ENCODE peak calls at places on chromosomes 1 and 21, in five cellular contexts. I is Kasumi-1, D is Daoy, M is NCI-H524 treated with DMSO at 0.1 percent for 48 hours, X is NCI-H1417 treated with DMSO at 0.1 percent for 48 hours. R is an unnamed sample.

GRCh38 chr1:41239988-41240610 is 2.0 kb downstream of the SCMH1 start:
- DNase-seq in M (no peak), I (peak; percentile 69), D (no peak), X (no peak), R (no peak)

GRCh38 chr1:30914931-30915330 is 6.4 kb upstream of the SDC3 start:
- DNase-seq in M (no peak), D (no peak), I (no peak), X (no peak), R (no peak)

GRCh38 chr1:106568161-106568560 is 488.3 kb upstream of the PRMT6 start:
- DNase-seq in M (no peak), I (no peak), X (no peak), D (no peak), R (no peak)

GRCh38 chr1:29309621-29310020 is 73.3 kb downstream of the PTPRU start:
- DNase-seq in I (no peak), D (no peak), X (no peak), M (no peak), R (no peak)

GRCh38 chr1:166133857-166134256 is 32.9 kb downstream of the FAM78B start:
- DNase-seq in I (no peak), X (no peak), D (no peak), M (no peak), R (no peak)

GRCh38 chr1:55443175-55443933 is 228.2 kb upstream of the USP24 start:
- DNase-seq in X (no peak), I (no peak), D (peak; percentile 80), M (peak; percentile 90), R (no peak)

GRCh38 chr1:42777860-42778259 is 6.9 kb upstream of the TMEM269 start:
- DNase-seq in I (peak; percentile 72), X (no peak), M (peak; percentile 30), D (peak; percentile 19), R (no peak)

GRCh38 chr21:17512245-17513213 is at the start of gene CXADR:
- DNase-seq in M (peak; percentile 50), D (peak; percentile 78), X (peak; percentile 62), I (peak; percentile 46), R (peak; percentile 98)

GRCh38 chr1:230822092-230822581 is 46.2 kb downstream of the C1orf198 start:
- DNase-seq in X (no peak), I (no peak), M (no peak), D (peak; percentile 26), R (no peak)

GRCh38 chr21:16468191-16468590 is 738.4 kb downstream of the USP25 start:
- DNase-seq in X (no peak), D (no peak), I (no peak), M (no peak), R (no peak)

GRCh38 chr1:93079685-93080141 is 630 bp downstream of the MTF2 start:
- DNase-seq in I (peak; percentile 69), X (no peak), D (peak; percentile 65), M (no peak), R (peak; percentile 41)

GRCh38 chr1:51063121-51063520 is 38.9 kb upstream of the C1orf185 start:
- DNase-seq in M (no peak), D (peak; percentile 83), I (no peak), X (no peak), R (no peak)

GRCh38 chr21:39385299-39386145 is 36.6 kb upstream of the HMGN1 start:
- DNase-seq in I (no peak), M (peak; percentile 15), D (peak; percentile 87), X (no peak), R (peak; percentile 95)

GRCh38 chr1:244242446-244242845 is 191.4 kb downstream of the ZBTB18 start:
- DNase-seq in I (no peak), M (no peak), X (no peak), D (no peak), R (no peak)

GRCh38 chr1:57118948-57119637 is 153.3 kb upstream of the C8B start:
- DNase-seq in I (no peak), D (no peak), M (no peak), X (no peak), R (no peak)

GRCh38 chr1:234627009-234627950 is 17.3 kb upstream of the IRF2BP2 start:
- DNase-seq in I (no peak), X (no peak), M (no peak), D (no peak), R (no peak)

GRCh38 chr1:103953386-103953785 is 203.7 kb downstream of the AMY1C start:
- DNase-seq in D (no peak), X (no peak), I (no peak), M (no peak), R (no peak)

GRCh38 chr21:36710729-36711048 is 11.8 kb downstream of the SIM2 start:
- DNase-seq in D (no peak), X (no peak), M (no peak), I (no peak), R (no peak)

GRCh38 chr1:109777980-109778625 is 14.4 kb upstream of the EPS8L3 start:
- DNase-seq in D (no peak), I (no peak), M (no peak), X (no peak), R (no peak)

GRCh38 chr1:36456391-36456928 is 6.2 kb upstream of the OSCP1 start:
- DNase-seq in M (no peak), D (no peak), I (no peak), X (no peak), R (no peak)

GRCh38 chr1:7886346-7886745 is 33.5 kb upstream of the UTS2 start:
- DNase-seq in I (no peak), X (no peak), D (peak; percentile 63), M (no peak), R (no peak)

GRCh38 chr1:17892225-17892624 is 137.1 kb downstream of the ACTL8 start:
- DNase-seq in I (no peak), M (no peak), X (no peak), D (no peak), R (no peak)

GRCh38 chr1:1122981-1123480 is 7.1 kb upstream of the C1orf159 start:
- DNase-seq in I (peak; percentile 65), X (no peak), M (no peak), D (no peak), R (peak; percentile 82)

GRCh38 chr21:34874689-34875513 is 174.2 kb downstream of the RUNX1 start:
- DNase-seq in X (no peak), I (no peak), D (no peak), M (no peak), R (no peak)

GRCh38 chr1:33097137-33097611 is 16.2 kb downstream of the AZIN2 start:
- DNase-seq in M (no peak), D (peak; percentile 76), I (no peak), X (no peak), R (no peak)

GRCh38 chr1:79599257-79599656 is 592.7 kb upstream of the ADGRL4 start:
- DNase-seq in M (no peak), X (no peak), I (no peak), D (no peak), R (no peak)

GRCh38 chr21:45544449-45545235 is 2.4 kb upstream of the SLC19A1 start:
- DNase-seq in D (no peak), X (no peak), I (no peak), M (no peak), R (no peak)

GRCh38 chr1:37020653-37021277 is 13.6 kb downstream of the GRIK3 start:
- DNase-seq in D (peak; percentile 46), I (peak; percentile 23), X (no peak), M (no peak), R (peak; percentile 69)

GRCh38 chr1:61403863-61404615 is 320.9 kb downstream of the TM2D1 start:
- DNase-seq in I (no peak), X (no peak), D (no peak), M (no peak), R (no peak)

GRCh38 chr1:30744060-30744756 is 13.4 kb downstream of the LAPTM5 start:
- DNase-seq in I (peak; percentile 15), M (no peak), X (no peak), D (no peak), R (no peak)

GRCh38 chr1:235105051-235106043 is 23.3 kb downstream of the TOMM20 start:
- DNase-seq in I (no peak), D (peak; percentile 46), X (no peak), M (no peak), R (no peak)

GRCh38 chr1:116062201-116062600 is 49.0 kb upstream of the MAB21L3 start:
- DNase-seq in M (no peak), X (no peak), I (no peak), D (no peak), R (no peak)